ENCODE peak calls at places on chromosomes 13 and 19, in five cellular contexts. K is fibroblast of mammary gland, I is tibial nerve, B is bronchial epithelial cell, Y is cardiac muscle cell. J is an unnamed sample.

GRCh38 chr13:94829801-94830200 is 117.5 kb upstream of the SOX21 start:
- DNase-seq in K (no peak), I (no peak), B (no peak), Y (no peak), J (no peak)

GRCh38 chr13:88806438-88806837 is 1135.3 kb downstream of the SLITRK5 start:
- DNase-seq in K (no peak), I (no peak), B (no peak), Y (no peak), J (no peak)

GRCh38 chr19:33720691-33721682 is 75.7 kb upstream of the KCTD15 start:
- DNase-seq in K (no peak), I (no peak), B (no peak), Y (no peak), J (no peak)

GRCh38 chr19:11115042-11115441 is 25.8 kb downstream of the LDLR start:
- DNase-seq in K (no peak), I (no peak), B (no peak), Y (no peak), J (no peak)

GRCh38 chr13:31946091-31946770 is 85.3 kb upstream of the FRY start:
- DNase-seq in K (no peak), I (no peak), B (no peak), Y (no peak), J (no peak)

GRCh38 chr19:56301152-56301551 is 13.5 kb downstream of the ZSCAN5A start:
- DNase-seq in K (no peak), I (no peak), B (no peak), Y (no peak), J (no peak)

GRCh38 chr13:39501711-39502324 is 101.2 kb downstream of the LHFPL6 start:
- DNase-seq in K (no peak), I (no peak), B (no peak), Y (peak; percentile 83), J (no peak)

GRCh38 chr19:11296264-11296663 is 304 bp downstream of the TSPAN16 start:
- DNase-seq in K (peak; percentile 35), I (peak; percentile 49), B (no peak), Y (no peak), J (no peak)

GRCh38 chr13:83878691-83879410 is 3.4 kb downstream of the SLITRK1 start:
- DNase-seq in K (no peak), I (no peak), B (no peak), Y (peak; percentile 28), J (no peak)

GRCh38 chr13:25973576-25973975 is 78.2 kb downstream of the SHISA2 start:
- DNase-seq in K (no peak), I (no peak), B (no peak), Y (no peak), J (no peak)

GRCh38 chr19:39038098-39038497 is 5.7 kb upstream of the FBXO27 start:
- DNase-seq in K (peak; percentile 47), I (no peak), B (peak; percentile 67), Y (peak; percentile 65), J (no peak)